ENCODE peak calls at places on chromosomes 11 and 22, in ten cellular contexts. J is HCT116; V is CD4-positive, alpha-beta T cell; R is AG10803; D is stimulated activated CD4-positive, alpha-beta T cell treated with anti-CD3 and anti-CD28 coated beads, TNF-alpha, amount 100 ng/mL, for 48 hours; M is pancreas; W is stimulated activated CD8-positive, alpha-beta memory T cell treated with anti-CD3 and anti-CD28 coated beads, Interleukin-15, amount 100 ng/mL, for 1 hour; Z is thoracic aorta; C is cardiac septum; P is CD4-positive, CD25-positive, alpha-beta regulatory T cell. S is an unnamed sample.

GRCh38 chr11:118870396-118871343 is 13.0 kb upstream of the CXCR5 start:
- DNase-seq in J (no peak), V (no peak), R (peak), D (no peak), M (peak), W (no peak), Z (no peak), C (no peak), P (peak), S (no peak)

GRCh38 chr11:10351768-10352641 is 47.1 kb downstream of the ADM start:
- DNase-seq in J (no peak), V (no peak), R (peak), D (no peak), M (peak), W (no peak), Z (peak), C (peak), P (no peak), S (peak)

GRCh38 chr11:2136209-2136951 is 2.8 kb downstream of the IGF2 start:
- DNase-seq in J (no peak), V (no peak), R (no peak), D (no peak), M (no peak), W (no peak), Z (no peak), C (no peak), P (no peak), S (no peak)

GRCh38 chr11:77497368-77497767 is 23.5 kb upstream of the PAK1 start:
- DNase-seq in J (no peak), V (no peak), R (no peak), D (no peak), M (no peak), W (no peak), Z (no peak), C (no peak), P (no peak), S (no peak)

GRCh38 chr11:62133328-62134065 is 9.7 kb downstream of the INCENP start:
- DNase-seq in J (no peak), V (no peak), R (peak), D (no peak), M (no peak), W (no peak), Z (no peak), C (peak), P (no peak), S (no peak)

GRCh38 chr22:37626556-37627075 is 12.9 kb upstream of the SH3BP1 start:
- DNase-seq in J (no peak), V (no peak), R (no peak), D (no peak), M (no peak), W (no peak), Z (no peak), C (no peak), P (no peak), S (no peak)

GRCh38 chr11:62458212-62459002 is 39.6 kb downstream of the SCGB1A1 start:
- DNase-seq in J (no peak), V (no peak), R (peak), D (no peak), M (no peak), W (no peak), Z (no peak), C (no peak), P (no peak), S (no peak)

GRCh38 chr22:26887456-26887855 is 230.1 kb downstream of the MIAT start:
- DNase-seq in J (no peak), V (no peak), R (peak), D (no peak), M (no peak), W (no peak), Z (no peak), C (no peak), P (no peak), S (no peak)

GRCh38 chr11:723120-723883 is 17.3 kb downstream of the EPS8L2 start:
- DNase-seq in J (no peak), V (no peak), R (peak), D (no peak), M (no peak), W (peak), Z (no peak), C (no peak), P (peak), S (peak)

GRCh38 chr11:82732348-82732733 is 1.3 kb downstream of the FAM181B start:
- DNase-seq in J (no peak), V (no peak), R (no peak), D (no peak), M (no peak), W (no peak), Z (no peak), C (no peak), P (no peak), S (no peak)

GRCh38 chr11:3925513-3925912 is 70.0 kb downstream of the STIM1 start:
- DNase-seq in J (no peak), V (no peak), R (no peak), D (no peak), M (no peak), W (no peak), Z (no peak), C (no peak), P (no peak), S (no peak)